ENCODE peak calls at places on chromosomes 6 and 20, in eight cellular contexts. One of them, this sample, is unnamed. For H3K9me3, the result is how much of the 10 kb centered on the place peaks cover.

GRCh38 chr6:153947817-153948447 is 91.1 kb upstream of the OPRM1 start:
- DNase-seq in CD8-positive, alpha-beta T cell: no peak
- DNase-seq in cardiac muscle cell: peak
- DNase-seq in ascending aorta: no peak
- DNase-seq in PC-9: peak
- DNase-seq in breast epithelium: no peak
- DNase-seq in body of pancreas: peak
- DNase-seq in hepatocyte: peak
- DNase-seq in this sample: no peak

GRCh38 chr6:117200067-117200466 is 65.3 kb upstream of the VGLL2 start:
- DNase-seq in CD8-positive, alpha-beta T cell: no peak
- DNase-seq in cardiac muscle cell: no peak
- DNase-seq in ascending aorta: no peak
- DNase-seq in PC-9: no peak
- DNase-seq in breast epithelium: no peak
- DNase-seq in body of pancreas: no peak
- DNase-seq in hepatocyte: no peak
- DNase-seq in this sample: no peak

GRCh38 chr20:16100111-16100510 is 473.1 kb downstream of the KIF16B start:
- DNase-seq in CD8-positive, alpha-beta T cell: no peak
- DNase-seq in cardiac muscle cell: no peak
- DNase-seq in ascending aorta: no peak
- DNase-seq in PC-9: no peak
- DNase-seq in breast epithelium: no peak
- DNase-seq in body of pancreas: no peak
- DNase-seq in hepatocyte: no peak
- DNase-seq in this sample: no peak

GRCh38 chr20:54323227-54323734 is 115.4 kb downstream of the PFDN4 start:
- DNase-seq in CD8-positive, alpha-beta T cell: no peak
- DNase-seq in cardiac muscle cell: peak
- DNase-seq in ascending aorta: no peak
- DNase-seq in PC-9: no peak
- DNase-seq in breast epithelium: no peak
- DNase-seq in body of pancreas: no peak
- DNase-seq in hepatocyte: no peak
- DNase-seq in this sample: no peak

GRCh38 chr6:213284-213683 is 79.0 kb upstream of the DUSP22 start:
- DNase-seq in CD8-positive, alpha-beta T cell: no peak
- DNase-seq in cardiac muscle cell: no peak
- DNase-seq in ascending aorta: no peak
- DNase-seq in PC-9: no peak
- DNase-seq in breast epithelium: no peak
- DNase-seq in body of pancreas: no peak
- DNase-seq in hepatocyte: no peak
- DNase-seq in this sample: no peak

GRCh38 chr6:106908386-106908840 is 66.1 kb downstream of the CD24 start:
- DNase-seq in CD8-positive, alpha-beta T cell: no peak
- DNase-seq in cardiac muscle cell: no peak
- DNase-seq in ascending aorta: no peak
- DNase-seq in PC-9: peak
- DNase-seq in breast epithelium: no peak
- DNase-seq in body of pancreas: no peak
- DNase-seq in hepatocyte: peak
- DNase-seq in this sample: no peak

GRCh38 chr6:105178636-105179035 is 1.2 kb downstream of the POPDC3 start:
- DNase-seq in CD8-positive, alpha-beta T cell: no peak
- DNase-seq in cardiac muscle cell: no peak
- DNase-seq in ascending aorta: no peak
- DNase-seq in PC-9: no peak
- DNase-seq in breast epithelium: no peak
- DNase-seq in body of pancreas: no peak
- DNase-seq in hepatocyte: no peak
- DNase-seq in this sample: no peak

GRCh38 chr6:154792761-154793160 is 59.5 kb downstream of the SCAF8 start:
- DNase-seq in CD8-positive, alpha-beta T cell: no peak
- DNase-seq in cardiac muscle cell: no peak
- DNase-seq in ascending aorta: no peak
- DNase-seq in PC-9: peak
- DNase-seq in breast epithelium: no peak
- DNase-seq in body of pancreas: no peak
- DNase-seq in hepatocyte: no peak
- DNase-seq in this sample: no peak

GRCh38 chr6:165266236-165267025 is 43.0 kb downstream of the C6orf118 start:
- DNase-seq in CD8-positive, alpha-beta T cell: no peak
- DNase-seq in cardiac muscle cell: no peak
- DNase-seq in ascending aorta: no peak
- DNase-seq in PC-9: no peak
- DNase-seq in breast epithelium: no peak
- DNase-seq in body of pancreas: no peak
- DNase-seq in hepatocyte: no peak
- DNase-seq in this sample: no peak

GRCh38 chr20:21364413-21364812 is 32.9 kb downstream of the NKX2-4 start:
- DNase-seq in CD8-positive, alpha-beta T cell: no peak
- DNase-seq in cardiac muscle cell: no peak
- DNase-seq in ascending aorta: no peak
- DNase-seq in PC-9: no peak
- DNase-seq in breast epithelium: no peak
- DNase-seq in body of pancreas: no peak
- DNase-seq in hepatocyte: no peak
- DNase-seq in this sample: no peak

GRCh38 chr6:17869753-17870050 is 117.7 kb downstream of the KIF13A start:
- DNase-seq in CD8-positive, alpha-beta T cell: no peak
- DNase-seq in cardiac muscle cell: no peak
- DNase-seq in ascending aorta: no peak
- DNase-seq in PC-9: no peak
- DNase-seq in breast epithelium: no peak
- DNase-seq in body of pancreas: no peak
- DNase-seq in hepatocyte: no peak
- DNase-seq in this sample: no peak

GRCh38 chr20:24166127-24166389 is 177.5 kb upstream of the GGTLC1 start:
- DNase-seq in CD8-positive, alpha-beta T cell: no peak
- DNase-seq in cardiac muscle cell: no peak
- DNase-seq in ascending aorta: no peak
- DNase-seq in PC-9: peak
- DNase-seq in breast epithelium: no peak
- DNase-seq in body of pancreas: no peak
- DNase-seq in hepatocyte: no peak
- DNase-seq in this sample: no peak

GRCh38 chr20:24165336-24166126 is 177.0 kb upstream of the GGTLC1 start:
- DNase-seq in CD8-positive, alpha-beta T cell: no peak
- DNase-seq in cardiac muscle cell: no peak
- DNase-seq in ascending aorta: no peak
- DNase-seq in PC-9: no peak
- DNase-seq in breast epithelium: no peak
- DNase-seq in body of pancreas: no peak
- DNase-seq in hepatocyte: no peak
- DNase-seq in this sample: no peak

GRCh38 chr20:24163501-24163900 is 174.9 kb upstream of the GGTLC1 start:
- DNase-seq in CD8-positive, alpha-beta T cell: no peak
- DNase-seq in cardiac muscle cell: no peak
- DNase-seq in ascending aorta: no peak
- DNase-seq in PC-9: no peak
- DNase-seq in breast epithelium: no peak
- DNase-seq in body of pancreas: no peak
- DNase-seq in hepatocyte: no peak
- DNase-seq in this sample: no peak

GRCh38 chr20:24166412-24166811 is 177.8 kb upstream of the GGTLC1 start:
- DNase-seq in CD8-positive, alpha-beta T cell: no peak
- DNase-seq in cardiac muscle cell: no peak
- DNase-seq in ascending aorta: no peak
- DNase-seq in PC-9: no peak
- DNase-seq in breast epithelium: no peak
- DNase-seq in body of pancreas: no peak
- DNase-seq in hepatocyte: no peak
- DNase-seq in this sample: no peak

GRCh38 chr20:24164360-24164759 is 175.8 kb upstream of the GGTLC1 start:
- DNase-seq in CD8-positive, alpha-beta T cell: no peak
- DNase-seq in cardiac muscle cell: peak
- DNase-seq in ascending aorta: no peak
- DNase-seq in PC-9: peak
- DNase-seq in breast epithelium: no peak
- DNase-seq in body of pancreas: no peak
- DNase-seq in hepatocyte: no peak
- DNase-seq in this sample: peak
- TF ChIP-seq CTCF in CD8-positive, alpha-beta T cell: peak
- TF ChIP-seq CTCF in cardiac muscle cell: peak
- TF ChIP-seq CTCF in ascending aorta: no peak
- TF ChIP-seq CTCF in PC-9: peak
- TF ChIP-seq CTCF in breast epithelium: no peak
- TF ChIP-seq CTCF in body of pancreas: peak
- TF ChIP-seq CTCF in hepatocyte: peak
- TF ChIP-seq CTCF in this sample: peak

GRCh38 chr20:48234951-48235350 is 449.7 kb upstream of the SULF2 start:
- DNase-seq in CD8-positive, alpha-beta T cell: no peak
- DNase-seq in cardiac muscle cell: no peak
- DNase-seq in ascending aorta: no peak
- DNase-seq in PC-9: no peak
- DNase-seq in breast epithelium: no peak
- DNase-seq in body of pancreas: no peak
- DNase-seq in hepatocyte: no peak
- DNase-seq in this sample: no peak

GRCh38 chr20:48230251-48230650 is 445.0 kb upstream of the SULF2 start:
- DNase-seq in CD8-positive, alpha-beta T cell: no peak
- DNase-seq in cardiac muscle cell: no peak
- DNase-seq in ascending aorta: no peak
- DNase-seq in PC-9: no peak
- DNase-seq in breast epithelium: no peak
- DNase-seq in body of pancreas: no peak
- DNase-seq in hepatocyte: no peak
- DNase-seq in this sample: no peak

GRCh38 chr20:48236001-48236400 is 450.7 kb upstream of the SULF2 start:
- DNase-seq in CD8-positive, alpha-beta T cell: no peak
- DNase-seq in cardiac muscle cell: no peak
- DNase-seq in ascending aorta: no peak
- DNase-seq in PC-9: no peak
- DNase-seq in breast epithelium: no peak
- DNase-seq in body of pancreas: no peak
- DNase-seq in hepatocyte: no peak
- DNase-seq in this sample: no peak

GRCh38 chr20:48227381-48227780 is 442.1 kb upstream of the SULF2 start:
- DNase-seq in CD8-positive, alpha-beta T cell: no peak
- DNase-seq in cardiac muscle cell: no peak
- DNase-seq in ascending aorta: no peak
- DNase-seq in PC-9: no peak
- DNase-seq in breast epithelium: no peak
- DNase-seq in body of pancreas: no peak
- DNase-seq in hepatocyte: no peak
- DNase-seq in this sample: no peak

DNA sequence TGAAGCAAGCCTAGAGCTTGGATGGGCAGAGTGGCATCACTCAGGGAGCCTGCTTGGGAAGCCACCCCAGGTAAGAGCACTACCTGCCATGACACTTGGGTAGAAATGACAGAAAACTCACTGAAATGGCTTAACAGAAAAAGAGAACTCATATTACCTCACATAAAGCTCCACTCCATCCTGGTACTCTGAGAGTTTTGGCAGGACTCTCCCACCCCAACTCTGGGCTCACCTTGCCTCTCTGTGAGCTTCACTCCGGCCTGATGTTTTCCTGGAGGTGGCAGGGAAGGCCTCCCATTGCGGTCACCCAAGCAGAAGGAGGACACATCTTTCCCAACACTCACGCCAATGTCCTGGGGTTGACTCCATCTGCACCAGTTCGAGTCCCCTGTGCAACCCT is 446.0 kb upstream of the SULF2 start:
- DNase-seq in CD8-positive, alpha-beta T cell: no peak
- DNase-seq in cardiac muscle cell: no peak
- DNase-seq in ascending aorta: no peak
- DNase-seq in PC-9: no peak
- DNase-seq in breast epithelium: no peak
- DNase-seq in body of pancreas: no peak
- DNase-seq in hepatocyte: no peak
- DNase-seq in this sample: no peak
- H3K9me3 ChIP-seq in CD8-positive, alpha-beta T cell: under half
- H3K9me3 ChIP-seq in cardiac muscle cell: under half
- H3K9me3 ChIP-seq in ascending aorta: under half
- H3K9me3 ChIP-seq in PC-9: under half
- H3K9me3 ChIP-seq in breast epithelium: under half
- H3K9me3 ChIP-seq in body of pancreas: under half
- H3K9me3 ChIP-seq in hepatocyte: under half
- H3K9me3 ChIP-seq in this sample: under half

GRCh38 chr6:129894904-129895303 is 33.8 kb upstream of the TMEM244 start:
- DNase-seq in CD8-positive, alpha-beta T cell: no peak
- DNase-seq in cardiac muscle cell: no peak
- DNase-seq in ascending aorta: no peak
- DNase-seq in PC-9: no peak
- DNase-seq in breast epithelium: no peak
- DNase-seq in body of pancreas: no peak
- DNase-seq in hepatocyte: no peak
- DNase-seq in this sample: no peak

GRCh38 chr6:129890164-129890563 is 29.0 kb upstream of the TMEM244 start:
- DNase-seq in CD8-positive, alpha-beta T cell: no peak
- DNase-seq in cardiac muscle cell: no peak
- DNase-seq in ascending aorta: no peak
- DNase-seq in PC-9: no peak
- DNase-seq in breast epithelium: no peak
- DNase-seq in body of pancreas: no peak
- DNase-seq in hepatocyte: no peak
- DNase-seq in this sample: no peak

GRCh38 chr6:129895692-129896091 is 34.6 kb upstream of the TMEM244 start:
- DNase-seq in CD8-positive, alpha-beta T cell: no peak
- DNase-seq in cardiac muscle cell: no peak
- DNase-seq in ascending aorta: no peak
- DNase-seq in PC-9: no peak
- DNase-seq in breast epithelium: no peak
- DNase-seq in body of pancreas: no peak
- DNase-seq in hepatocyte: no peak
- DNase-seq in this sample: no peak

GRCh38 chr6:129890701-129891100 is 29.6 kb upstream of the TMEM244 start:
- DNase-seq in CD8-positive, alpha-beta T cell: no peak
- DNase-seq in cardiac muscle cell: no peak
- DNase-seq in ascending aorta: no peak
- DNase-seq in PC-9: no peak
- DNase-seq in breast epithelium: no peak
- DNase-seq in body of pancreas: no peak
- DNase-seq in hepatocyte: peak
- DNase-seq in this sample: peak

GRCh38 chr6:129893513-129894098 is 32.5 kb upstream of the TMEM244 start:
- DNase-seq in CD8-positive, alpha-beta T cell: no peak
- DNase-seq in cardiac muscle cell: peak
- DNase-seq in ascending aorta: no peak
- DNase-seq in PC-9: no peak
- DNase-seq in breast epithelium: no peak
- DNase-seq in body of pancreas: no peak
- DNase-seq in hepatocyte: peak
- DNase-seq in this sample: no peak
- TF ChIP-seq CTCF in CD8-positive, alpha-beta T cell: peak
- TF ChIP-seq CTCF in cardiac muscle cell: peak
- TF ChIP-seq CTCF in ascending aorta: no peak
- TF ChIP-seq CTCF in PC-9: peak
- TF ChIP-seq CTCF in breast epithelium: no peak
- TF ChIP-seq CTCF in body of pancreas: no peak
- TF ChIP-seq CTCF in hepatocyte: peak
- TF ChIP-seq CTCF in this sample: peak

DNA sequence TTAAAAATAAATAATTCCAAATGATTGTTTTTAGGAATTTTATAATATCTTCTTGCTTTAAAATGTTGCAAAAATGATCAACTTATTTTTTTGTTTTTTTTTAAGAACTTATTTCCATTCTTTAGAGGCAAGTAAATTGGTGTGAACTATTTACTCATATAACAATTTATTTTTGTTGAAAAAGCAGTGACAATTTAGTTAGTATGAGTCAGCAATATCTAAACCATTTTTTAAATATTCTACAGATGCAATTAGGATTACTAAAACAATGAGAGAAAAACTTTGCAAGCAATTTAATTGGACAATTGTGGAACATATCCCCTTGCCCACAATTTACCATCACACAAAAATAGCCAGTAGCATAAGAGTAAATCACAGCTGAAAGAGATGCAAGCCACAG is 319.5 kb downstream of the MEI4 start:
- DNase-seq in CD8-positive, alpha-beta T cell: no peak
- DNase-seq in cardiac muscle cell: no peak
- DNase-seq in ascending aorta: no peak
- DNase-seq in PC-9: no peak
- DNase-seq in breast epithelium: no peak
- DNase-seq in body of pancreas: no peak
- DNase-seq in hepatocyte: no peak
- DNase-seq in this sample: no peak
- H3K9me3 ChIP-seq in CD8-positive, alpha-beta T cell: under half
- H3K9me3 ChIP-seq in cardiac muscle cell: under half
- H3K9me3 ChIP-seq in ascending aorta: under half
- H3K9me3 ChIP-seq in PC-9: under half
- H3K9me3 ChIP-seq in breast epithelium: under half
- H3K9me3 ChIP-seq in body of pancreas: under half
- H3K9me3 ChIP-seq in hepatocyte: under half
- H3K9me3 ChIP-seq in this sample: under half